ENCODE peak calls at places on chromosomes 6 and 20, in five cellular contexts. A, F, H, N and D are unnamed samples.

GRCh38 chr6:1527098-1527497 is 82.6 kb upstream of the FOXC1 start:
- DNase-seq in N (peak; percentile 33), F (no peak), H (no peak), A (no peak), D (peak; percentile 36)

GRCh38 chr6:2992330-2992979 is 7.2 kb upstream of the NQO2 start:
- DNase-seq in H (no peak), A (peak; percentile 37), N (no peak), F (no peak), D (no peak)

GRCh38 chr6:117270121-117270959 is 5.0 kb downstream of the VGLL2 start:
- DNase-seq in F (no peak), N (no peak), H (no peak), A (no peak), D (peak; percentile 61)

GRCh38 chr6:27863962-27864905 is 48.0 kb downstream of the OR2B2 start:
- DNase-seq in N (no peak), F (no peak), A (peak; percentile 43), H (no peak), D (no peak)

GRCh38 chr6:119196732-119197131 is 118.3 kb upstream of the FAM184A start:
- DNase-seq in H (no peak), F (no peak), N (no peak), A (no peak), D (no peak)

GRCh38 chr6:40688214-40688761 is 101.1 kb upstream of the LRFN2 start:
- DNase-seq in A (peak; percentile 8), N (no peak), H (no peak), F (no peak), D (no peak)

GRCh38 chr20:13007596-13007995 is 1.2 kb upstream of the SPTLC3 start:
- DNase-seq in A (no peak), H (no peak), F (no peak), N (no peak), D (no peak)

GRCh38 chr20:35307666-35308653 is 15.7 kb upstream of the FAM83C start:
- DNase-seq in F (no peak), N (no peak), A (no peak), H (no peak), D (no peak)

GRCh38 chr6:40395066-40395697 is 192.0 kb downstream of the LRFN2 start:
- DNase-seq in N (no peak), H (no peak), A (no peak), F (no peak), D (no peak)

GRCh38 chr20:38304845-38305447 is 990 bp downstream of the BPI start:
- DNase-seq in F (no peak), A (peak; percentile 52), N (peak; percentile 10), H (peak; percentile 31), D (peak; percentile 85)

GRCh38 chr6:36027501-36028087 is at the start of gene MAPK14:
- DNase-seq in N (peak; percentile 97), H (peak; percentile 100), F (peak; percentile 96), A (peak; percentile 100), D (peak; percentile 99)

GRCh38 chr20:43243672-43244269 is 54.1 kb upstream of the PTPRT start:
- DNase-seq in F (no peak), H (no peak), A (peak; percentile 3), N (no peak), D (peak; percentile 38)

GRCh38 chr20:55893031-55893430 is 112.3 kb downstream of the CBLN4 start:
- DNase-seq in N (no peak), A (no peak), F (no peak), H (no peak), D (no peak)
- TF ChIP-seq ATF3 in N (no peak), A (no peak), F (no peak), H (no peak), D (no peak)

GRCh38 chr6:5457983-5458683 is 196.8 kb downstream of the FARS2 start:
- DNase-seq in H (no peak), N (no peak), A (no peak), F (no peak), D (no peak)
- TF ChIP-seq ATF2 in H (no peak), N (no peak), A (no peak), F (no peak), D (no peak)

DNA sequence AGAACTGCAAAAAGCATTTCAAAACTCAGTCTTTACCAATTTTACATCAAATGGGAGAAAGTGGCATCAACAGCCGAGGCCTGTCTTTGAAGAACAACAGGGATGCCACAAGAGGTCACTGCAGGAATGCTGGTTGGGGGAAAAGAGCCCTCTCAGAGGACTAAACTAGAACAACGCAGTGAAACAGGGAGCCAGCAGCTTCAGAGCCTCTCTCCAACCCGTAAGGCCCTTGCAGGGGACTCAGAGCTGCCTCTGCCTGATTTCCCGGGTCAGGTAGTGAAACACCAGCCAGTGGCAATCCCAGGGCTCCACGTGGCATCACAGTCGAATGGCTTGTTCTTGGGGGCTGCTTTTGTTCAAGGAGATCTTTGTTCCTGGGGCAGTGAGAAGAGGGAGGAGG is 55.0 kb upstream of the KCNK16 start:
- DNase-seq in N (peak; percentile 60), F (no peak), H (peak; percentile 33), A (peak; percentile 29), D (peak; percentile 76)
- TF ChIP-seq ATF3 in N (no peak), F (no peak), H (no peak), A (no peak), D (no peak)

DNA sequence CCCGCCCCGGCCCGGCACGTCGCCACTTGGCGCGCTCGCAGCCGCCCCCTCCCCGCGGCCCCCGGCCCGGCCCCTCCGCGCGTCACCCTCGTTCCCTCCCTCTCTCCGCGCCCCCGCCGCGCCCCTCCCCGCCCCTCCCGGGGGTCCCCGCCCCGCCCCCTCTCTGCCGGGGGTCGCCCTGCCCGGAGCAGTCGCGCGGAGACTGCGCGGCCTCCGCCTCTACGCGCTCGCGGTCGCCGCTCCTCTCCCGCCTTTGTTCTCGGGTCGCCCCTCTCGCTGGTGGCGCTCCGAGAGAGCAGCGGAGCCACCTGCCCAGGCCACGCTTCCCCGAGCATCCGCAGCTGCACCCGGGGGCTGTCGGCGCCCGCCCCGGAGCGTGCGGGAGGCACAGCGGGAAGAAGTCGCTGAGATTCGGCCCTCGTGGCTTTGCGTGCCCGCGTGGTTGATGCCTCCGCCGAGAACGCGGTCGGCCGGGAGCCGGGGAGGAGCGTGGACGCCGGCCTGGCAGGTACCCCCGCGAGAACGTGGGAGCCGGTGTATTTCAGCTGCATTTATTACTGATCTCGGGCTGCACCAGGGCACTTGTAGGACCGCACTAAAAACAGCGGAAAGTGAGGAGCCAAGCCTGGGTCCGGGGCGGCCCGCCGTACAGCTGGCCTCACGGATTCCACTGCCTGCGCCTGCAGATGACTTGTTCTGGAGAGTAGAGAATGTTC is 412 bp upstream of the PHF10 start:
- DNase-seq in H (peak; percentile 61), A (peak; percentile 73), N (no peak), F (no peak), D (peak; percentile 72)
- TF ChIP-seq ATF2 in H (peak; percentile 17), A (peak; percentile 77), N (no peak), F (no peak), D (no peak)

GRCh38 chr6:37160922-37161778 is 8.8 kb upstream of the PIM1 start:
- DNase-seq in F (peak; percentile 66), A (no peak), H (no peak), N (no peak), D (no peak)

GRCh38 chr6:37149750-37150149 is 20.2 kb upstream of the PIM1 start:
- DNase-seq in F (no peak), H (no peak), N (no peak), A (no peak), D (no peak)

GRCh38 chr6:37150314-37150713 is 19.6 kb upstream of the PIM1 start:
- DNase-seq in A (no peak), F (no peak), H (no peak), N (no peak), D (no peak)

GRCh38 chr6:37158508-37158907 is 11.4 kb upstream of the PIM1 start:
- DNase-seq in A (no peak), H (no peak), F (no peak), N (no peak), D (no peak)

GRCh38 chr6:37155394-37156312 is 14.3 kb upstream of the PIM1 start:
- DNase-seq in H (no peak), A (peak; percentile 76), F (peak; percentile 97), N (no peak), D (no peak)
- TF ChIP-seq ATF3 in H (no peak), A (no peak), F (no peak), N (no peak), D (no peak)

GRCh38 chr20:20289331-20289730 is 78.6 kb upstream of the INSM1 start:
- DNase-seq in A (no peak), F (no peak), N (no peak), H (no peak), D (no peak)

GRCh38 chr20:20297181-20297580 is 70.7 kb upstream of the INSM1 start:
- DNase-seq in F (no peak), H (peak; percentile 20), N (no peak), A (no peak), D (no peak)

GRCh38 chr20:20295621-20296498 is 72.0 kb upstream of the INSM1 start:
- DNase-seq in F (no peak), A (no peak), N (no peak), H (no peak), D (no peak)

GRCh38 chr20:20293986-20294385 is 73.9 kb upstream of the INSM1 start:
- DNase-seq in A (no peak), N (no peak), F (no peak), H (no peak), D (no peak)

DNA sequence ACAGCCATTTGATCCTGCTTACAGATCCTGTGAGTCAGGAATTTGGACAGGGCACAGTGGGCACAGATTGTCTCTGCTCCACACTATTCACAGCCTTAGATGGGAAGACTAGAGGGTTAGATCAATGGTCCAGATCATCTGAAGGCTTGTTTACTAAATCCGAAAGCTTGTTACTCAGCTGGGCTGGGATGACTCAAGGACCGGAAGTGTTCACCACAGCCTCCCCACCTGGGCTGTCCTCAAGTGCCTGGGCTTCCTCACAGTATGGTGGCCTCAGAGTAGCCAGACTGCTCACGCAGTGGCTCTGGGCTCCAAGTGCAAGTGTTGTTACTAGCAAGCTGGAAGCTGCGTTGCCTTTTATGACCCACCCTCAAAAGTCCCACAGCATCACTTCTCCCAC is 75.4 kb upstream of the INSM1 start:
- DNase-seq in A (no peak), H (no peak), N (no peak), F (peak; percentile 20), D (no peak)
- TF ChIP-seq ATF2 in A (no peak), H (no peak), N (no peak), F (peak; percentile 20), D (no peak)

DNA sequence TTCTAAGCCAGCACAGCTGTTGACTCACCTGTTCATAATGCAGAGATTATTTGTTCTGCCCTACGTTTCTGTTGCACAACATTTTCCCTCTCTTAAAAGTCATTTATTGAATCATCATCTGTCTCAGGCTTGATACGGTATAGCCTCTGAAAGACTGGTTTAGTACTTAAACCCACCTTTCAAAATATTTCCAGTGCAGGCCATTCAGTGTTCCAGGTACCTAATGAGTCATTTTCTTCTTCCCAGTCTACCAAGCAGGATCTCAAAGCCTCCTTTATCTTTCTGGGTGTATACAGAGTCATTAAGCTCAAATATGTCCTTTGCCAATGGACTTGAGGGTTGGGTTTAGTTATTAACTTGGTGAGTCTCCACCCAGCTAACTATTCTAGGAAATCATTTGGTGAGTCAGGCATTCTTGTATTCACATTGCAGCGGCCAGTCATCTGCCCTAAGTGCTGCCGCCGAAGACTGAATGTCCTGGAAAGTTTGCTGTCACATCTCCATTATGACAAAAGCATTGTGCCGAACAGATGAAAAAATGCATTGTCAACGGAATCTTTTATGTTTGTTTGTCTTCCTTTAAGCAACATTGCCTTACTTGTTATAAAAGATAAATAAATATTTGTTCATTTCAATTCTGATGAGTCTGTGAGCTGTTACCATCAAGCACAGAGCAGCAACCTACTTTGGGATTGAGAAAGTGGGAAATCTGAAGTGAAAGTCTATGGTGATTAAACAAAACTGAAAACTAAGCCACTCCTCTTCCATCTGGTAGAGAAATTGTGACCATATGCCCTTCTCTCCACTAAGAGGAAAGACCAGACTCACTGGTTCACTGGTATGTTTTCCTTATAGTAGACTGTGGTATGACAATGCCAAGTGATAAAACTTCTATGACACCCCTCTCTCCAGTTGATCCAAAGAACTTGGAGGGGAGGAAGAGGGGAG is 14.3 kb upstream of the FAM135A start:
- DNase-seq in A (peak; percentile 78), N (no peak), F (no peak), H (peak; percentile 96), D (no peak)
- TF ChIP-seq ATF3 in A (no peak), N (no peak), F (no peak), H (no peak), D (no peak)